ENCODE peak calls at places on chromosomes 5 and 9, in four cellular contexts. C, F, V and X are unnamed samples.

GRCh38 chr9:122302541-122302940 is 37.9 kb downstream of the MRRF start:
- DNase-seq in V (no peak), F (peak), C (no peak), X (no peak)

GRCh38 chr5:149959406-149960236 is 937 bp upstream of the SLC26A2 start:
- DNase-seq in V (peak), F (peak), C (peak), X (no peak)

GRCh38 chr9:19137282-19137681 is 10.0 kb upstream of the PLIN2 start:
- DNase-seq in V (no peak), F (peak), C (no peak), X (no peak)

GRCh38 chr5:157915638-157916037 is 56.7 kb upstream of the CLINT1 start:
- DNase-seq in V (no peak), C (no peak), F (peak), X (no peak)

GRCh38 chr9:133536536-133536935 is 2.0 kb downstream of the ADAMTSL2 start:
- DNase-seq in V (no peak), C (no peak), F (no peak), X (no peak)

GRCh38 chr9:90097237-90097636 is 492.4 kb downstream of the GADD45G start:
- DNase-seq in V (no peak), F (no peak), C (no peak), X (no peak)

GRCh38 chr5:110899566-110900412 is 161.0 kb downstream of the SLC25A46 start:
- DNase-seq in F (peak), C (no peak), V (peak), X (peak)

GRCh38 chr9:132673355-132673754 is 3.1 kb downstream of the GTF3C4 start:
- DNase-seq in V (peak), F (peak), C (peak), X (no peak)

GRCh38 chr9:10144336-10144735 is 468.5 kb downstream of the PTPRD start:
- DNase-seq in C (no peak), F (no peak), V (no peak), X (no peak)

GRCh38 chr9:12916037-12916436 is 141.2 kb downstream of the LURAP1L start:
- DNase-seq in F (peak), C (no peak), V (peak), X (no peak)

GRCh38 chr5:61842840-61843239 is 463.2 kb upstream of the KIF2A start:
- DNase-seq in F (no peak), V (no peak), C (no peak), X (no peak)
- H3K56ac ChIP-seq in F (no peak), V (no peak), C (no peak), X (no peak)

GRCh38 chr9:35476596-35476995 is 13.3 kb upstream of the RUSC2 start:
- DNase-seq in C (peak), V (no peak), F (no peak), X (no peak)

DNA sequence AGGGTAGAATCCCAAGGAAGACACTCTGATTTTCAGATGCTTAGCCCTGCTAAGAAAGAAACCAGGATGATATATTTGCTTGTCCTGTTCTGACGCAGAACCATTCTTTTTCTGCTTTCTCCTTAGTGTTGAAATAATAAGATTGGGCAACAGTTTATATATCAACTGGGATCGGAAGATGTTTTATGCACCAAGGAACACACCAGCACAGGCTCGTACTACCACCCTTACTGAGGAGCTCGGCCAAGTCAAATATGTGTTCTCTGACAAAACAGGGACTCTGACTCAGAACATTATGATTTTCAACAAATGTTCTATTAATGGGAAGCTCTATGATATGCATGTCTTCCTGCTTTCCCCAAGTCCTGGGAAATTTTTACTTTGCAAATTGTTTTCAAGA is 19.0 kb upstream of the RUSC2 start:
- DNase-seq in F (peak), V (no peak), C (no peak), X (no peak)
- H3K56ac ChIP-seq in F (no peak), V (no peak), C (no peak), X (no peak)

GRCh38 chr9:35659340-35659739 is 1.2 kb downstream of the CCDC107 start:
- DNase-seq in V (no peak), C (no peak), F (peak), X (no peak)

GRCh38 chr9:35660966-35661413 is 2.9 kb downstream of the CCDC107 start:
- DNase-seq in V (peak), C (no peak), F (peak), X (no peak)

GRCh38 chr9:35664531-35665470 is at the start of gene ARHGEF39:
- DNase-seq in V (peak), F (peak), C (peak), X (peak)

GRCh38 chr9:35662437-35662836 is 2.6 kb downstream of the ARHGEF39 start:
- DNase-seq in V (no peak), F (no peak), C (no peak), X (no peak)

GRCh38 chr9:35661756-35662350 is 3.1 kb downstream of the ARHGEF39 start:
- DNase-seq in V (no peak), C (no peak), F (no peak), X (no peak)
- H3K56ac ChIP-seq in V (no peak), C (no peak), F (no peak), X (no peak)

GRCh38 chr9:32218100-32218767 is 166.2 kb upstream of the ACO1 start:
- DNase-seq in C (no peak), F (no peak), V (no peak), X (no peak)

DNA sequence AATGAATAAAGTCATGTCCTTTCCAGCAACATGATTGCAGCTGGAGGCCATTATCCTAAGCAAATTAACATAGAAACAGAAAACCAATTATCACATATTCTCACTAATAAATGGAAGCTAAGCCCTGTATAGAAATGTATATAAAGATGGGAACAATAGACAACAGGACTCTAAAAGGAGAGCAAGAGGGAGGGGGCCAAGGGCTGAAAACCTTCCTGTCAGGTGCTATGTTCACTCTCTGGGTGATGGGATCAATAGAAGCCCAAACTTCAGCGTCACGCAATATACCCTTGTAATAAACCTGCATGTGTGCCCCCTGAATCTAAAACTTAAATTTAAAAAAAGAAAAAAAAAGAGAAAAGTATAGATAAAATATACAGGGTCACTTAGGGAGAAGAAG is 163.7 kb upstream of the ACO1 start:
- DNase-seq in V (no peak), C (no peak), F (no peak), X (no peak)
- H3K56ac ChIP-seq in V (no peak), C (no peak), F (no peak), X (no peak)

DNA sequence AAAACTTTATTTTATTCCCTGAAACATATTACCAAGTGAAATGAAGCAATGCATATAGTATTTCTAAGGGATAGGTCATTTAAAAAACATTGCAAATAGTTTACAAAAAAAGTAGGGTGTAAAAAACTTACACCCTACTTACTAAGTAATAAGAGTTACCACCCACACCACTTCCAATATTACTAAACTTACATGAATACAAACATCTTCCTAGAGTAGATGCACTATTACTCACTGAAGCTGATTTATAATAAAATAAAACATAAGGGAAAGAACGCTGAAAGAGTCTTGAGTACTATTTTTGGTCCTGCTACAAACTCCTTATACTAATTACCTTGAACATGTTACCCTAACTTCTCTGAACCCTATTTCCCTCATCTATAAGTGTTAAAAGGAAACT is 289.4 kb downstream of the HINT1 start:
- DNase-seq in F (no peak), C (no peak), V (no peak), X (no peak)
- H3K56ac ChIP-seq in F (no peak), C (no peak), V (no peak), X (no peak)

DNA sequence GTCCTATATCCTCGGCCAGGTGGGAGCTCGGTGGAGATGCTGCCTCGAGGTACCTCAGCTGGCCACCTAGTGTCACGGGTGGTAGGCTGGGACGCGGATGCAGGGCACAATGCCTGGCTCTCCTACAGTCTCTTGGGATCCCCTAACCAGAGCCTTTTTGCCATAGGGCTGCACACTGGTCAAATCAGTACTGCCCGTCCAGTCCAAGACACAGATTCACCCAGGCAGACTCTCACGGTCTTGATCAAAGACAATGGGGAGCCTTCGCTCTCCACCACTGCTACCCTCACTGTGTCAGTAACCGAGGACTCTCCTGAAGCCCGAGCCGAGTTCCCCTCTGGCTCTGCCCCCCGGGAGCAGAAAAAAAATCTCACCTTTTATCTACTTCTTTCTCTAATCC is 2.0 kb downstream of the PCDHGC3 start:
- DNase-seq in V (no peak), F (no peak), C (no peak), X (no peak)
- H3K56ac ChIP-seq in V (no peak), F (no peak), C (no peak), X (no peak)

GRCh38 chr5:168302785-168303184 is 11.3 kb downstream of the WWC1 start:
- DNase-seq in V (no peak), C (no peak), F (peak), X (no peak)
- H3K56ac ChIP-seq in V (no peak), C (no peak), F (no peak), X (no peak)

GRCh38 chr9:111474385-111474784 is 9.8 kb downstream of the ECPAS start:
- DNase-seq in V (no peak), C (no peak), F (no peak), X (no peak)

GRCh38 chr9:111475195-111475594 is 9.0 kb downstream of the ECPAS start:
- DNase-seq in V (no peak), C (no peak), F (no peak), X (no peak)

GRCh38 chr9:111481885-111482636 is 2.1 kb downstream of the ECPAS start:
- DNase-seq in V (peak), C (no peak), F (peak), X (no peak)

GRCh38 chr9:111482656-111483418 is 1.3 kb downstream of the ECPAS start:
- DNase-seq in C (peak), F (peak), V (peak), X (no peak)

DNA sequence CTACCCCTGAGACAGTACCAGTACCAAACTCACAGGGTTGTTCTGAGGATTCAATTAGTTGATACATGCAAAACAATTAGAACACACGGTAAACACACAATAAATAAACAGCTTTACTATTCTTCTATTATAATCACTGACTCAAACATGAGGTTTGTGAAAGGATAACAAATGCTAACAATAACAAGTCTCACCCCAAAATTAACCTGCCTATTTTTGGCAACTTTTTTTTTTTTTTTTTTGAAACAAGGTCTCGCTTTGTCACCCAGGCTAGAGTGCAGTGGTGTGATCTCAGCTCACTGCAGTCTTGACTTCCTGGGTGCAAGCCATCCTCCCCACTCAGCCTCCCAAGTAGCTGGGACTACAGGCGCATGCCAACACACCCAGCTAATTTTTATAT is 6.5 kb downstream of the ECPAS start:
- DNase-seq in C (no peak), F (no peak), V (no peak), X (no peak)
- H3K56ac ChIP-seq in C (no peak), F (no peak), V (no peak), X (no peak)